ENCODE peak calls at places on chromosome 15, in five cellular contexts. One of them, this sample, is unnamed.

GRCh38 chr15:52730163-52730562 is 51.0 kb upstream of the ATOSA start:
- DNase-seq in transverse colon: no peak
- DNase-seq in tibial nerve: no peak
- DNase-seq in A549: no peak
- DNase-seq in SK-N-SH: no peak
- DNase-seq in this sample: no peak

GRCh38 chr15:88089019-88089603 is 167.4 kb downstream of the NTRK3 start:
- DNase-seq in transverse colon: no peak
- DNase-seq in tibial nerve: no peak
- DNase-seq in A549: no peak
- DNase-seq in SK-N-SH: no peak
- DNase-seq in this sample: no peak

GRCh38 chr15:54227569-54227968 is 249.3 kb downstream of the UNC13C start:
- DNase-seq in transverse colon: no peak
- DNase-seq in tibial nerve: no peak
- DNase-seq in A549: no peak
- DNase-seq in SK-N-SH: no peak
- DNase-seq in this sample: no peak

GRCh38 chr15:52680756-52681155 is 1.6 kb upstream of the ATOSA start:
- DNase-seq in transverse colon: no peak
- DNase-seq in tibial nerve: no peak
- DNase-seq in A549: no peak
- DNase-seq in SK-N-SH: no peak
- DNase-seq in this sample: no peak

GRCh38 chr15:100779331-100780207 is 100.1 kb upstream of the ALDH1A3 start:
- DNase-seq in transverse colon: no peak
- DNase-seq in tibial nerve: peak; percentile 2
- DNase-seq in A549: no peak
- DNase-seq in SK-N-SH: no peak
- DNase-seq in this sample: no peak

GRCh38 chr15:56208641-56209155 is 35.0 kb downstream of the RFX7 start:
- DNase-seq in transverse colon: no peak
- DNase-seq in tibial nerve: no peak
- DNase-seq in A549: no peak
- DNase-seq in SK-N-SH: no peak
- DNase-seq in this sample: no peak

GRCh38 chr15:26235148-26235769 is 372.1 kb upstream of the ATP10A start:
- DNase-seq in transverse colon: no peak
- DNase-seq in tibial nerve: no peak
- DNase-seq in A549: no peak
- DNase-seq in SK-N-SH: peak; percentile 24
- DNase-seq in this sample: no peak

GRCh38 chr15:90481023-90481422 is 48.7 kb upstream of the CRTC3 start:
- DNase-seq in transverse colon: peak; percentile 21
- DNase-seq in tibial nerve: no peak
- DNase-seq in A549: no peak
- DNase-seq in SK-N-SH: no peak
- DNase-seq in this sample: no peak

GRCh38 chr15:29638781-29639180 is 183.5 kb downstream of the TJP1 start:
- DNase-seq in transverse colon: no peak
- DNase-seq in tibial nerve: no peak
- DNase-seq in A549: no peak
- DNase-seq in SK-N-SH: no peak
- DNase-seq in this sample: no peak

GRCh38 chr15:57003418-57003817 is 85.0 kb downstream of the TCF12 start:
- DNase-seq in transverse colon: no peak
- DNase-seq in tibial nerve: no peak
- DNase-seq in A549: no peak
- DNase-seq in SK-N-SH: no peak
- DNase-seq in this sample: no peak

GRCh38 chr15:95630683-95631082 is 699.8 kb upstream of the NR2F2 start:
- DNase-seq in transverse colon: no peak
- DNase-seq in tibial nerve: no peak
- DNase-seq in A549: no peak
- DNase-seq in SK-N-SH: no peak
- DNase-seq in this sample: no peak

GRCh38 chr15:70321106-70321809 is 223.5 kb upstream of the TLE3 start:
- DNase-seq in transverse colon: no peak
- DNase-seq in tibial nerve: no peak
- DNase-seq in A549: no peak
- DNase-seq in SK-N-SH: no peak
- DNase-seq in this sample: no peak

GRCh38 chr15:95141486-95141885 is 910.1 kb downstream of the MCTP2 start:
- DNase-seq in transverse colon: no peak
- DNase-seq in tibial nerve: no peak
- DNase-seq in A549: no peak
- DNase-seq in SK-N-SH: no peak
- DNase-seq in this sample: no peak

GRCh38 chr15:70091649-70092461 is 5.9 kb downstream of the TLE3 start:
- DNase-seq in transverse colon: peak; percentile 52
- DNase-seq in tibial nerve: no peak
- DNase-seq in A549: no peak
- DNase-seq in SK-N-SH: peak; percentile 81
- DNase-seq in this sample: no peak

GRCh38 chr15:60054472-60054871 is 50.4 kb downstream of the FOXB1 start:
- DNase-seq in transverse colon: no peak
- DNase-seq in tibial nerve: no peak
- DNase-seq in A549: no peak
- DNase-seq in SK-N-SH: no peak
- DNase-seq in this sample: no peak

GRCh38 chr15:60223161-60223560 is 174.6 kb downstream of the ANXA2 start:
- DNase-seq in transverse colon: no peak
- DNase-seq in tibial nerve: no peak
- DNase-seq in A549: no peak
- DNase-seq in SK-N-SH: no peak
- DNase-seq in this sample: no peak

GRCh38 chr15:55250392-55250791 is 39.2 kb downstream of the RAB27A start:
- DNase-seq in transverse colon: peak; percentile 18
- DNase-seq in tibial nerve: no peak
- DNase-seq in A549: no peak
- DNase-seq in SK-N-SH: no peak
- DNase-seq in this sample: no peak

GRCh38 chr15:61146643-61147230 is 82.4 kb downstream of the RORA start:
- DNase-seq in transverse colon: no peak
- DNase-seq in tibial nerve: no peak
- DNase-seq in A549: no peak
- DNase-seq in SK-N-SH: no peak
- DNase-seq in this sample: no peak

GRCh38 chr15:77420610-77421369 is at the start of gene HMG20A:
- DNase-seq in transverse colon: peak; percentile 50
- DNase-seq in tibial nerve: peak; percentile 44
- DNase-seq in A549: peak; percentile 80
- DNase-seq in SK-N-SH: peak; percentile 73
- DNase-seq in this sample: peak; percentile 75
- TF ChIP-seq EP300 in transverse colon: no peak
- TF ChIP-seq EP300 in tibial nerve: peak; percentile 41
- TF ChIP-seq EP300 in A549: no peak
- TF ChIP-seq EP300 in SK-N-SH: no peak
- TF ChIP-seq EP300 in this sample: no peak

DNA sequence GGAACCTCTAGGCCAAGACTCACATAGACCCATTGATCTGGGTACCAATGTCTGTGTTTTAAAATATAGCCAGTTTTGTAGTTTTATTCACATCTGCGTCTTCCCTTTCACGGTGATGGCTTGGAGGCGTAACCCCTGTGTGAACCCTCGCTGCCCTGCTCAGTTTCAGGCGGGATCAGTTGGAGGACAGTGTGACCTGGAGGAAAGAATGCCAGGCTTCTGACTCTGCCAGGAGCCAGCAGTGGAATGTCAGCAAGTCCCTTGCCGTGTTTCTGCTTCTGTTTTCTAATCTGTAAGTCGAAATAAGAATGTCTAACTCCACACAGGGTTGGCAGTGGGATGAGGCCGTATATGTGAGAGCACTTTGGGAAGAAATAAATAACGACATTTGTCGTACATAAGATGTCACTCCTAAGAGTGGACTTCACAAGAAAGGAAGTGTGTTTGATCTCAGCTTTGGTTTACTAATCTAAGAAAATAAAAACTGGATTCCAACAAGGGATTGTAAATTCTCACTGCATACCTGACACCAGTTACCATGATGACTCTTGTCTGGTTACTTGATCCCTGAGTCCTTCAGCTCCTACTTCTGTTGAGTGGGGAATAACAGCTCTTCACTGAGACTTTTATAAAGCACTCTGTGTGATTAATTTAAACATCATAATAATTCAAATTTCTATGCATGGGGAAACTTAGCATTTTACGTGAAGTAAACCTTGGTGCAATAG is 6.3 kb upstream of the CA12 start:
- DNase-seq in transverse colon: no peak
- DNase-seq in tibial nerve: no peak
- DNase-seq in A549: no peak
- DNase-seq in SK-N-SH: no peak
- DNase-seq in this sample: peak; percentile 51
- TF ChIP-seq EP300 in transverse colon: no peak
- TF ChIP-seq EP300 in tibial nerve: no peak
- TF ChIP-seq EP300 in A549: no peak
- TF ChIP-seq EP300 in SK-N-SH: no peak
- TF ChIP-seq EP300 in this sample: no peak

GRCh38 chr15:83174891-83175290 is 32.7 kb downstream of the HDGFL3 start:
- DNase-seq in transverse colon: no peak
- DNase-seq in tibial nerve: no peak
- DNase-seq in A549: no peak
- DNase-seq in SK-N-SH: no peak
- DNase-seq in this sample: no peak
- TF ChIP-seq EP300 in transverse colon: no peak
- TF ChIP-seq EP300 in tibial nerve: no peak
- TF ChIP-seq EP300 in A549: no peak
- TF ChIP-seq EP300 in SK-N-SH: no peak
- TF ChIP-seq EP300 in this sample: no peak

GRCh38 chr15:38253448-38253847 is 812 bp downstream of the SPRED1 start:
- DNase-seq in transverse colon: peak; percentile 13
- DNase-seq in tibial nerve: no peak
- DNase-seq in A549: no peak
- DNase-seq in SK-N-SH: no peak
- DNase-seq in this sample: no peak
- TF ChIP-seq EP300 in transverse colon: no peak
- TF ChIP-seq EP300 in tibial nerve: no peak
- TF ChIP-seq EP300 in A549: no peak
- TF ChIP-seq EP300 in SK-N-SH: no peak
- TF ChIP-seq EP300 in this sample: no peak

GRCh38 chr15:63764124-63764827 is 69.5 kb downstream of the HERC1 start:
- DNase-seq in transverse colon: no peak
- DNase-seq in tibial nerve: no peak
- DNase-seq in A549: no peak
- DNase-seq in SK-N-SH: no peak
- DNase-seq in this sample: no peak
- TF ChIP-seq EP300 in transverse colon: no peak
- TF ChIP-seq EP300 in tibial nerve: no peak
- TF ChIP-seq EP300 in A549: no peak
- TF ChIP-seq EP300 in SK-N-SH: no peak
- TF ChIP-seq EP300 in this sample: no peak

GRCh38 chr15:64763021-64763420 is 12.4 kb downstream of the RBPMS2 start:
- DNase-seq in transverse colon: no peak
- DNase-seq in tibial nerve: no peak
- DNase-seq in A549: no peak
- DNase-seq in SK-N-SH: no peak
- DNase-seq in this sample: no peak
- TF ChIP-seq EP300 in transverse colon: no peak
- TF ChIP-seq EP300 in tibial nerve: no peak
- TF ChIP-seq EP300 in A549: no peak
- TF ChIP-seq EP300 in SK-N-SH: no peak
- TF ChIP-seq EP300 in this sample: no peak

GRCh38 chr15:34986326-34987181 is 1.5 kb downstream of the ZNF770 start:
- DNase-seq in transverse colon: no peak
- DNase-seq in tibial nerve: no peak
- DNase-seq in A549: no peak
- DNase-seq in SK-N-SH: no peak
- DNase-seq in this sample: no peak

GRCh38 chr15:34987623-34987981 is 485 bp downstream of the ZNF770 start:
- DNase-seq in transverse colon: no peak
- DNase-seq in tibial nerve: no peak
- DNase-seq in A549: no peak
- DNase-seq in SK-N-SH: peak; percentile 45
- DNase-seq in this sample: peak; percentile 42

GRCh38 chr15:34984884-34985630 is 3.0 kb downstream of the ZNF770 start:
- DNase-seq in transverse colon: no peak
- DNase-seq in tibial nerve: no peak
- DNase-seq in A549: no peak
- DNase-seq in SK-N-SH: no peak
- DNase-seq in this sample: no peak

GRCh38 chr15:34987182-34987488 is 952 bp downstream of the ZNF770 start:
- DNase-seq in transverse colon: no peak
- DNase-seq in tibial nerve: no peak
- DNase-seq in A549: no peak
- DNase-seq in SK-N-SH: peak; percentile 55
- DNase-seq in this sample: no peak

GRCh38 chr15:34987982-34988873 is at the start of gene ZNF770:
- DNase-seq in transverse colon: peak; percentile 83
- DNase-seq in tibial nerve: peak; percentile 62
- DNase-seq in A549: peak; percentile 89
- DNase-seq in SK-N-SH: peak; percentile 92
- DNase-seq in this sample: peak; percentile 88
- TF ChIP-seq EP300 in transverse colon: no peak
- TF ChIP-seq EP300 in tibial nerve: peak; percentile 22
- TF ChIP-seq EP300 in A549: no peak
- TF ChIP-seq EP300 in SK-N-SH: peak; percentile 26
- TF ChIP-seq EP300 in this sample: no peak